ENCODE peak calls at places on chromosomes 5 and 9, in five cellular contexts. O, Q, K, L and M are unnamed samples.

GRCh38 chr9:137029058-137029922 is 1.3 kb upstream of the ABCA2 start:
- DNase-seq in O (peak), Q (peak), K (peak), L (no peak), M (peak)

GRCh38 chr5:139634028-139634325 is 14.2 kb upstream of the CXXC5 start:
- DNase-seq in O (no peak), Q (no peak), K (no peak), L (no peak), M (no peak)

GRCh38 chr9:117737721-117738226 is 33.6 kb downstream of the TLR4 start:
- DNase-seq in O (no peak), Q (no peak), K (no peak), L (no peak), M (no peak)

GRCh38 chr5:101976933-101977332 is 319.2 kb downstream of the SLCO4C1 start:
- DNase-seq in O (no peak), Q (no peak), K (no peak), L (no peak), M (no peak)

GRCh38 chr9:69925452-69925851 is 104.8 kb downstream of the CFAP95 start:
- DNase-seq in O (no peak), Q (no peak), K (no peak), L (no peak), M (no peak)

GRCh38 chr5:74257645-74258328 is 382.7 kb downstream of the ENC1 start:
- DNase-seq in O (no peak), Q (peak), K (no peak), L (peak), M (no peak)

GRCh38 chr9:12648921-12649320 is 44.3 kb upstream of the TYRP1 start:
- DNase-seq in O (no peak), Q (no peak), K (no peak), L (no peak), M (no peak)

GRCh38 chr9:129907196-129907595 is 71.9 kb downstream of the USP20 start:
- DNase-seq in O (no peak), Q (no peak), K (no peak), L (no peak), M (no peak)

GRCh38 chr5:89268460-89268859 is 385.5 kb upstream of the MEF2C start:
- DNase-seq in O (no peak), Q (no peak), K (no peak), L (no peak), M (no peak)

GRCh38 chr9:75491533-75491932 is 398.9 kb upstream of the PCSK5 start:
- DNase-seq in O (no peak), Q (no peak), K (no peak), L (no peak), M (no peak)

GRCh38 chr5:37918420-37918819 is 78.6 kb upstream of the GDNF start:
- DNase-seq in O (no peak), Q (no peak), K (no peak), L (no peak), M (no peak)

GRCh38 chr5:150044334-150044681 is 42.0 kb downstream of the CSF1R start:
- DNase-seq in O (no peak), Q (no peak), K (no peak), L (no peak), M (no peak)

GRCh38 chr5:39100851-39101396 is 26.7 kb upstream of the RICTOR start:
- DNase-seq in O (no peak), Q (no peak), K (peak), L (peak), M (peak)

GRCh38 chr5:82355921-82356454 is 77.8 kb upstream of the RPS23 start:
- DNase-seq in O (no peak), Q (no peak), K (no peak), L (no peak), M (no peak)

GRCh38 chr9:4463824-4464223 is 26.4 kb upstream of the SLC1A1 start:
- DNase-seq in O (no peak), Q (no peak), K (no peak), L (no peak), M (no peak)

GRCh38 chr9:20462410-20462809 is 159.9 kb downstream of the MLLT3 start:
- DNase-seq in O (no peak), Q (no peak), K (no peak), L (no peak), M (no peak)

GRCh38 chr5:61496406-61497307 is 164.6 kb downstream of the ZSWIM6 start:
- DNase-seq in O (no peak), Q (no peak), K (no peak), L (no peak), M (no peak)

GRCh38 chr5:55338810-55339243 is 31.0 kb downstream of the MTREX start:
- DNase-seq in O (no peak), Q (peak), K (no peak), L (no peak), M (no peak)

GRCh38 chr9:134058716-134059115 is 9.1 kb downstream of the BRD3 start:
- DNase-seq in O (no peak), Q (peak), K (no peak), L (no peak), M (no peak)

GRCh38 chr5:173963867-173964429 is 25.0 kb upstream of the C5orf47 start:
- DNase-seq in O (no peak), Q (no peak), K (no peak), L (no peak), M (no peak)

GRCh38 chr5:16617272-16617973 is 626 bp upstream of the RETREG1 start:
- DNase-seq in O (peak), Q (no peak), K (no peak), L (no peak), M (no peak)

GRCh38 chr5:68891718-68892117 is 202.1 kb upstream of the SLC30A5 start:
- DNase-seq in O (no peak), Q (no peak), K (no peak), L (no peak), M (no peak)

GRCh38 chr5:34656700-34657549 is 797 bp downstream of the RAI14 start:
- DNase-seq in O (no peak), Q (no peak), K (peak), L (no peak), M (no peak)

GRCh38 chr5:149256451-149256850 is 15.2 kb upstream of the AFAP1L1 start:
- DNase-seq in O (no peak), Q (no peak), K (no peak), L (peak), M (no peak)

GRCh38 chr5:67010684-67011409 is 185.8 kb downstream of the CD180 start:
- DNase-seq in O (no peak), Q (no peak), K (no peak), L (peak), M (no peak)

GRCh38 chr5:34026089-34026761 is 16.8 kb downstream of the C1QTNF3 start:
- DNase-seq in O (no peak), Q (no peak), K (no peak), L (no peak), M (no peak)

GRCh38 chr5:43315697-43316096 is 2.5 kb upstream of the HMGCS1 start:
- DNase-seq in O (no peak), Q (no peak), K (no peak), L (no peak), M (no peak)

GRCh38 chr5:135232958-135233357 is 166.1 kb downstream of the MACROH2A1 start:
- DNase-seq in O (no peak), Q (no peak), K (no peak), L (no peak), M (no peak)

GRCh38 chr5:14628346-14628745 is 36.2 kb upstream of the OTULIN start:
- DNase-seq in O (peak), Q (no peak), K (peak), L (peak), M (peak)

GRCh38 chr5:144183254-144183889 is 12.7 kb downstream of the KCTD16 start:
- DNase-seq in O (peak), Q (no peak), K (no peak), L (peak), M (no peak)

GRCh38 chr5:21810737-21811316 is 1042.3 kb downstream of the CDH12 start:
- DNase-seq in O (no peak), Q (no peak), K (peak), L (no peak), M (no peak)

GRCh38 chr5:164097747-164098146 is 592.3 kb downstream of the MAT2B start:
- DNase-seq in O (no peak), Q (no peak), K (no peak), L (no peak), M (no peak)

GRCh38 chr5:45372629-45373028 is 323.6 kb downstream of the HCN1 start:
- DNase-seq in O (no peak), Q (no peak), K (no peak), L (no peak), M (no peak)

GRCh38 chr9:127444283-127444920 is 6.8 kb downstream of the RPL12 start:
- DNase-seq in O (no peak), Q (no peak), K (no peak), L (no peak), M (no peak)

GRCh38 chr5:89213584-89213983 is 330.6 kb upstream of the MEF2C start:
- DNase-seq in O (no peak), Q (no peak), K (no peak), L (peak), M (no peak)